ENCODE peak calls at places on chromosomes 7 and 10, in four cellular contexts. U is IMR-90, V is neuronal stem cell, D is trophoblast cell. F is an unnamed sample.

GRCh38 chr10:106652279-106652678 is 512.2 kb downstream of the SORCS1 start:
- DNase-seq in U (no peak), V (no peak), D (no peak), F (no peak)

GRCh38 chr7:88789480-88790064 is 6.0 kb downstream of the TEX47 start:
- DNase-seq in U (peak; percentile 2), V (no peak), D (peak; percentile 50), F (peak; percentile 1)

GRCh38 chr10:104293021-104293420 is 24.0 kb downstream of the GSTO2 start:
- DNase-seq in U (peak; percentile 82), V (no peak), D (peak; percentile 71), F (no peak)

GRCh38 chr7:144468990-144469732 is 65.7 kb upstream of the NOBOX start:
- DNase-seq in U (no peak), V (no peak), D (peak; percentile 9), F (peak; percentile 5)

GRCh38 chr10:48568546-48568945 is 36.3 kb downstream of the ARHGAP22 start:
- DNase-seq in U (no peak), V (no peak), D (no peak), F (no peak)

GRCh38 chr7:16528520-16528919 is 1.9 kb downstream of the LRRC72 start:
- DNase-seq in U (peak; percentile 22), V (no peak), D (no peak), F (no peak)

GRCh38 chr10:109982123-109982522 is 25.7 kb upstream of the ADD3 start:
- DNase-seq in U (no peak), V (no peak), D (no peak), F (no peak)

GRCh38 chr7:68015565-68016532 is 1019.2 kb downstream of the TYW1 start:
- DNase-seq in U (no peak), V (no peak), D (no peak), F (no peak)

GRCh38 chr10:102519246-102519805 is 15.6 kb downstream of the SUFU start:
- DNase-seq in U (no peak), V (no peak), D (no peak), F (no peak)

GRCh38 chr10:123995461-123996131 is 97.8 kb downstream of the CHST15 start:
- DNase-seq in U (peak; percentile 66), V (peak; percentile 35), D (peak; percentile 89), F (peak; percentile 90)

GRCh38 chr7:104552102-104552501 is 223.7 kb downstream of the LHFPL3 start:
- DNase-seq in U (peak; percentile 4), V (peak; percentile 81), D (peak; percentile 77), F (peak; percentile 0)

GRCh38 chr7:8063706-8064297 is 95.2 kb downstream of the GLCCI1 start:
- DNase-seq in U (peak; percentile 23), V (no peak), D (no peak), F (peak; percentile 23)

GRCh38 chr7:157485961-157486510 is 149.2 kb downstream of the DNAJB6 start:
- DNase-seq in U (no peak), V (no peak), D (no peak), F (no peak)

GRCh38 chr7:48088559-48089414 is at the start of gene UPP1:
- DNase-seq in U (peak; percentile 90), V (peak; percentile 79), D (peak; percentile 97), F (peak; percentile 98)

GRCh38 chr7:152858761-152859160 is 99.2 kb downstream of the ACTR3B start:
- DNase-seq in U (no peak), V (no peak), D (no peak), F (no peak)

GRCh38 chr10:123140983-123141390 is 5.2 kb downstream of the HMX3 start:
- DNase-seq in U (no peak), V (no peak), D (no peak), F (no peak)

GRCh38 chr10:85513450-85513849 is 853.1 kb downstream of the GRID1 start:
- DNase-seq in U (no peak), V (no peak), D (no peak), F (no peak)

GRCh38 chr10:103044942-103045489 is 126.9 kb downstream of the CNNM2 start:
- DNase-seq in U (peak; percentile 100), V (no peak), D (peak; percentile 90), F (peak; percentile 94)

GRCh38 chr7:113217314-113217713 is 99.0 kb upstream of the SMIM30 start:
- DNase-seq in U (no peak), V (no peak), D (no peak), F (no peak)

GRCh38 chr10:18010050-18010449 is 58.3 kb downstream of the SLC39A12 start:
- DNase-seq in U (peak; percentile 65), V (no peak), D (no peak), F (no peak)

GRCh38 chr10:45487738-45488137 is 113.7 kb downstream of the ALOX5 start:
- DNase-seq in U (no peak), V (no peak), D (no peak), F (no peak)

GRCh38 chr10:22244001-22244400 is 26.2 kb upstream of the EBLN1 start:
- DNase-seq in U (no peak), V (no peak), D (no peak), F (no peak)

GRCh38 chr7:31464601-31465000 is 49.3 kb upstream of the ITPRID1 start:
- DNase-seq in U (no peak), V (no peak), D (peak; percentile 19), F (no peak)

GRCh38 chr7:38541440-38541839 is 89.7 kb downstream of the AMPH start:
- DNase-seq in U (no peak), V (no peak), D (no peak), F (no peak)

GRCh38 chr7:141071260-141071854 is 2.5 kb upstream of the TMEM178B start:
- DNase-seq in U (no peak), V (peak; percentile 74), D (no peak), F (no peak)

GRCh38 chr10:80500572-80501380 is 36.9 kb upstream of the SH2D4B start:
- DNase-seq in U (no peak), V (no peak), D (peak; percentile 62), F (no peak)

GRCh38 chr10:73131295-73131694 is 21.0 kb downstream of the NUDT13 start:
- DNase-seq in U (peak; percentile 4), V (no peak), D (no peak), F (peak; percentile 28)

GRCh38 chr10:119413738-119414611 is 128.5 kb downstream of the RGS10 start:
- DNase-seq in U (peak; percentile 99), V (no peak), D (peak; percentile 98), F (peak; percentile 100)

GRCh38 chr10:70053896-70054641 is 1.4 kb downstream of the MACROH2A2 start:
- DNase-seq in U (no peak), V (no peak), D (no peak), F (no peak)

GRCh38 chr10:17038627-17039026 is 91.0 kb downstream of the CUBN start:
- DNase-seq in U (no peak), V (no peak), D (no peak), F (no peak)

GRCh38 chr7:142150869-142151268 is 39.4 kb downstream of the MGAM2 start:
- DNase-seq in U (no peak), V (no peak), D (no peak), F (no peak)

GRCh38 chr7:95404316-95404715 is 8.1 kb upstream of the PON3 start:
- DNase-seq in U (peak; percentile 1), V (no peak), D (no peak), F (no peak)

GRCh38 chr10:94725871-94726270 is 36.6 kb upstream of the CYP2C19 start:
- DNase-seq in U (no peak), V (no peak), D (no peak), F (no peak)

GRCh38 chr7:53383131-53383530 is 347.7 kb downstream of the POM121L12 start:
- DNase-seq in U (no peak), V (no peak), D (peak; percentile 78), F (peak; percentile 65)

GRCh38 chr10:113493943-113494342 is 58.9 kb upstream of the HABP2 start:
- DNase-seq in U (no peak), V (no peak), D (no peak), F (no peak)

GRCh38 chr10:598415-599170 is 90.9 kb downstream of the DIP2C start:
- DNase-seq in U (peak; percentile 98), V (no peak), D (peak; percentile 98), F (peak; percentile 96)
- H4K8ac ChIP-seq in U (peak overlapping the region; percentile 96), V (no peak overlapping the region), D (peak overlapping the region; percentile 44), F (peak overlapping the region; percentile 90)

GRCh38 chr7:108569381-108570145 is at the start of the genes DNAJB9 and THAP5:
- DNase-seq in U (peak; percentile 99), V (peak; percentile 98), D (peak; percentile 100), F (peak; percentile 100)
- H3K14ac ChIP-seq in U (peak within 1 kb of the TSS; percentile 94), V (peak within 1 kb of the TSS; percentile 31), D (peak within 1 kb of the TSS; percentile 96), F (peak within 1 kb of the TSS; percentile 91)

GRCh38 chr10:131239926-131240325 is 71.6 kb downstream of the TCERG1L start:
- DNase-seq in U (no peak), V (no peak), D (no peak), F (no peak)
- H4K8ac ChIP-seq in U (no peak overlapping the region), V (no peak overlapping the region), D (no peak overlapping the region), F (no peak overlapping the region)

GRCh38 chr10:131929122-131929845 is 28.5 kb downstream of the PPP2R2D start:
- DNase-seq in U (no peak), V (no peak), D (peak; percentile 44), F (peak; percentile 15)
- H3K14ac ChIP-seq in U (no peak overlapping the region), V (no peak overlapping the region), D (no peak overlapping the region), F (peak overlapping the region; percentile 51)

GRCh38 chr10:132962623-132963429 is 20.5 kb upstream of the CFAP46 start:
- DNase-seq in U (peak; percentile 51), V (no peak), D (no peak), F (no peak)

GRCh38 chr10:132961864-132962622 is 19.7 kb upstream of the CFAP46 start:
- DNase-seq in U (peak; percentile 67), V (peak; percentile 71), D (peak; percentile 9), F (peak; percentile 69)

GRCh38 chr10:132960071-132960472 is 17.7 kb upstream of the CFAP46 start:
- DNase-seq in U (no peak), V (no peak), D (no peak), F (no peak)

GRCh38 chr10:132960651-132961419 is 18.5 kb upstream of the CFAP46 start:
- DNase-seq in U (no peak), V (no peak), D (no peak), F (no peak)

DNA sequence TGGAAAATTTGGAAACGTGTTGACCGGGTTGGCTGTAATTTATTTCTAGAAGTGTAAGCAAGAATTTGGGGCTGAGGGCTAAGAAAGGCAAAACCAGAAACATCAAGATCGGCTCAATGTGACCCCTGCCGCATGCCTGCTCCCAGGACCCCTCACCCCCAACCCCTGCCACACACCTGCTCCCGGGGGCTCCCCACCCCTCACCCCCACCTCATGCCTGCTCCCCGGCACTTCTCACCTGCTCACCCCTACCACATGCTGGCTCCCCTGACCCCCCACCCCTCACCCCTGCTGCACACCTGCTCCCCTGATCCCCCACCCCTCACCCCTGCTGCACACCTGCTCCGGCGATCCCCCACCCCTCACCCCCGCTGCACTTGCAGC is 19.0 kb upstream of the CFAP46 start:
- DNase-seq in U (no peak), V (no peak), D (no peak), F (no peak)
- H4K8ac ChIP-seq in U (no peak overlapping the region), V (no peak overlapping the region), D (no peak overlapping the region), F (no peak overlapping the region)

GRCh38 chr10:79170226-79170752 is 101.5 kb downstream of the ZMIZ1 start:
- DNase-seq in U (no peak), V (no peak), D (no peak), F (no peak)

GRCh38 chr10:79166741-79167140 is 98.0 kb downstream of the ZMIZ1 start:
- DNase-seq in U (no peak), V (no peak), D (no peak), F (no peak)

GRCh38 chr10:79166312-79166721 is 97.6 kb downstream of the ZMIZ1 start:
- DNase-seq in U (no peak), V (no peak), D (no peak), F (no peak)

GRCh38 chr10:79167537-79167936 is 98.8 kb downstream of the ZMIZ1 start:
- DNase-seq in U (no peak), V (no peak), D (no peak), F (no peak)

GRCh38 chr10:79168231-79168630 is 99.5 kb downstream of the ZMIZ1 start:
- DNase-seq in U (no peak), V (no peak), D (no peak), F (no peak)
- H3K14ac ChIP-seq in U (no peak overlapping the region), V (no peak overlapping the region), D (no peak overlapping the region), F (no peak overlapping the region)

GRCh38 chr7:155843426-155844018 is 31.3 kb upstream of the SHH start:
- DNase-seq in U (no peak), V (no peak), D (no peak), F (no peak)
- H4K8ac ChIP-seq in U (no peak overlapping the region), V (no peak overlapping the region), D (no peak overlapping the region), F (no peak overlapping the region)